ENCODE peak calls at places on chromosomes 11 and 22, in four cellular contexts. One of them, this sample, is unnamed.

GRCh38 chr11:122816701-122817100 is 21.6 kb upstream of the CRTAM start:
- DNase-seq in GM12878: no peak
- DNase-seq in HL-60: no peak
- DNase-seq in K562: no peak
- DNase-seq in this sample: no peak

GRCh38 chr11:77411238-77411637 is 62.7 kb downstream of the PAK1 start:
- DNase-seq in K562: no peak
- DNase-seq in GM12878: no peak
- DNase-seq in HL-60: peak; percentile 70
- DNase-seq in this sample: no peak

GRCh38 chr11:120134106-120134930 is 3.6 kb downstream of the TRIM29 start:
- DNase-seq in K562: no peak
- DNase-seq in HL-60: no peak
- DNase-seq in GM12878: no peak
- DNase-seq in this sample: no peak

GRCh38 chr22:36640106-36640672 is 63.4 kb downstream of the CACNG2 start:
- DNase-seq in K562: no peak
- DNase-seq in HL-60: no peak
- DNase-seq in GM12878: no peak
- DNase-seq in this sample: no peak

GRCh38 chr11:2203440-2204259 is 32.0 kb upstream of the TH start:
- DNase-seq in K562: peak; percentile 38
- DNase-seq in HL-60: no peak
- DNase-seq in GM12878: no peak
- DNase-seq in this sample: no peak

GRCh38 chr22:37739000-37739399 is 42.2 kb downstream of the TRIOBP start:
- DNase-seq in K562: no peak
- DNase-seq in HL-60: peak; percentile 52
- DNase-seq in GM12878: no peak
- DNase-seq in this sample: no peak

GRCh38 chr22:48098243-48098935 is 1335.9 kb downstream of the TBC1D22A start:
- DNase-seq in GM12878: peak; percentile 93
- DNase-seq in K562: no peak
- DNase-seq in HL-60: peak; percentile 42
- DNase-seq in this sample: peak; percentile 63

GRCh38 chr22:46613606-46613997 is 6.6 kb upstream of the GRAMD4 start:
- DNase-seq in K562: no peak
- DNase-seq in GM12878: peak; percentile 28
- DNase-seq in HL-60: peak; percentile 45
- DNase-seq in this sample: peak; percentile 59

GRCh38 chr11:117058761-117059233 is 39.4 kb downstream of the SIK3 start:
- DNase-seq in GM12878: no peak
- DNase-seq in K562: no peak
- DNase-seq in HL-60: no peak
- DNase-seq in this sample: no peak

GRCh38 chr11:126538071-126538470 is 182.6 kb downstream of the ST3GAL4 start:
- DNase-seq in GM12878: no peak
- DNase-seq in HL-60: no peak
- DNase-seq in K562: no peak
- DNase-seq in this sample: no peak

GRCh38 chr22:19622061-19622441 is 92.3 kb upstream of the SEPTIN5 start:
- DNase-seq in HL-60: no peak
- DNase-seq in GM12878: peak; percentile 40
- DNase-seq in K562: no peak
- DNase-seq in this sample: no peak

GRCh38 chr11:46295312-46295995 is 18.0 kb downstream of the CREB3L1 start:
- DNase-seq in HL-60: peak; percentile 13
- DNase-seq in K562: peak; percentile 96
- DNase-seq in GM12878: no peak
- DNase-seq in this sample: peak; percentile 92

GRCh38 chr11:1082728-1083620 is 8.3 kb downstream of the MUC2 start:
- DNase-seq in GM12878: no peak
- DNase-seq in K562: no peak
- DNase-seq in HL-60: no peak
- DNase-seq in this sample: no peak

GRCh38 chr22:49553518-49554295 is 274.0 kb downstream of the BRD1 start:
- DNase-seq in HL-60: no peak
- DNase-seq in K562: no peak
- DNase-seq in GM12878: no peak
- DNase-seq in this sample: no peak

GRCh38 chr11:100094121-100094865 is 592.8 kb upstream of the ARHGAP42 start:
- DNase-seq in K562: no peak
- DNase-seq in GM12878: no peak
- DNase-seq in HL-60: no peak
- DNase-seq in this sample: no peak

GRCh38 chr22:36331306-36331911 is 56.4 kb downstream of the MYH9 start:
- DNase-seq in HL-60: peak; percentile 95
- DNase-seq in K562: peak; percentile 62
- DNase-seq in GM12878: peak; percentile 81
- DNase-seq in this sample: peak; percentile 78

DNA sequence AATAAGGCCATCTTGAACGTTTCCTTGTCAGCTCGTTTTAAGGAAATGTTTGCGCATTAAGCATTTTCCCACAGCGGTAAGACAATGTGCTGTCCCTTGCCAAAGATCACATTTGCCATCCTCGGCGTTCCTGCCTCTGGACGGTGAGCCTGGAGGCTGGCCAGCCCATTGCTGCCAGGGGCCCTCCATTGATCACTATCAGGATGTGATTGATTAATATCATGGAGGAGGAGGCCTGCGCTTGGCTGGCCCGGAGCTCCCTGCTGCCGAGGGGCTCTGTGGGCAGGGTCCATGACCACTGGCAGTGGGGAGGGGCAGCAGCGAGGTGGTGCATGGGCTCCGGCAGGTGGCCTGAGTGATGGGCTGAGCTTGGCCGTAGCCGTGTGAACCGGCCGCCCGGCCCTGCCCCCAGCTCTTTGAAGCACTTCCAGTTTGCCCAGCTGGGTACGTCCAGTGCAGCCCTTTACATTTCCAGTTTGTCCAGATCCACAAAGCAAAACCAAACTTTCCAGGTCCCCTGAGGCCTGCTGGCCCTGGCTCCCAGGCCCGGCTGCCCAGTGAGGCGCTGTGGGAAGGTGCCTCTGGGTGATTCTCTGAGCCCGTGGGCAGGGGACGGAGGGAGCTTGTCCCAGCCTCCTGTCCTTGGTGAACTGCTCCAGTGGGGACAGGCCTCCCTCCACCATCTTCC is 49.5 kb upstream of the SMIM38 start:
- DNase-seq in GM12878: no peak
- DNase-seq in HL-60: no peak
- DNase-seq in K562: no peak
- DNase-seq in this sample: no peak
- TF ChIP-seq SPI1 in GM12878: no peak
- TF ChIP-seq SPI1 in HL-60: no peak
- TF ChIP-seq SPI1 in K562: no peak
- TF ChIP-seq SPI1 in this sample: no peak

GRCh38 chr11:57406337-57406904 is 16.0 kb upstream of the PRG2 start:
- DNase-seq in GM12878: peak; percentile 64
- DNase-seq in K562: no peak
- DNase-seq in HL-60: peak; percentile 72
- DNase-seq in this sample: no peak
- TF ChIP-seq SPI1 in GM12878: peak; percentile 5
- TF ChIP-seq SPI1 in K562: peak; percentile 34
- TF ChIP-seq SPI1 in HL-60: peak; percentile 89
- TF ChIP-seq SPI1 in this sample: peak; percentile 51

DNA sequence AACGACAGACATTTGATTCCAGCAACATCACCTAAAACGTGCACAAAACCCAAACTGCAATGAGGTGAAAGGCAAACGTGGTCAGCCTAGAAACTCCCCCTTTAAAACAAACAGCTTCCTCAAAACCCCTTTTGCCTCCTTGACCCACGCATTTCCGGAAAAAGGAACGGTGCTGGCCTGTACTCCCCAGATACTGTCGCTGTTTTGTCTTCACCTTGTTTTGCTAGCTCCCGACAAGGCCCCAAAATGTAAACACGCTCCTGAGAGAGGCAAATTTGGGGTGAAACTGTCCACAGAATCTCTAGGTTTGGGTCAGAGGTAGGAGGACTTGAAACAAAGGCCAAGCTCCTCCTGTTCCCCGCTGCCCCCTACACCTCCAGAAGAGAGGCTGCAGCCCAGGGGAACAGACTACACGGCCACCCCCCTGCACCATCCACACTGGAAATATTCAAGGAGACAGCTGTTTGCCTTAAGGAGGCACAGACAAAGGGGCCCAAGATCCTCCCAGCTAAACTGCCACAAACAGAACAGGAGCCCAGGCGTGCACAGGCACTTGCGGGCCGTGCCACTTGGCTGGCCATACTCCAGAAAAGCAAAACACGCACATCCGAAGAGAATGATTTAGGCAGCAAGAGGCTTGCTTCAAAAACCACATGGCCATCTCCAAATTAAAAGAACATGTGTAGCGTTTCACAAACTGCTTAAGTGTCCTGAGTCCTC is 160.6 kb upstream of the GRK3 start:
- DNase-seq in K562: peak; percentile 28
- DNase-seq in HL-60: peak; percentile 74
- DNase-seq in GM12878: no peak
- DNase-seq in this sample: no peak
- TF ChIP-seq SPI1 in K562: peak; percentile 29
- TF ChIP-seq SPI1 in HL-60: peak; percentile 39
- TF ChIP-seq SPI1 in GM12878: no peak
- TF ChIP-seq SPI1 in this sample: peak; percentile 5

GRCh38 chr22:39301108-39301507 is 18.3 kb downstream of the RPL3 start:
- DNase-seq in GM12878: no peak
- DNase-seq in HL-60: no peak
- DNase-seq in K562: no peak
- DNase-seq in this sample: no peak

GRCh38 chr22:39300198-39300830 is 19.1 kb downstream of the RPL3 start:
- DNase-seq in GM12878: no peak
- DNase-seq in K562: no peak
- DNase-seq in HL-60: peak; percentile 74
- DNase-seq in this sample: no peak

GRCh38 chr22:39301926-39302325 is 17.5 kb downstream of the RPL3 start:
- DNase-seq in GM12878: no peak
- DNase-seq in K562: no peak
- DNase-seq in HL-60: no peak
- DNase-seq in this sample: no peak

GRCh38 chr22:39298194-39298987 is 21.0 kb downstream of the RPL3 start:
- DNase-seq in HL-60: no peak
- DNase-seq in GM12878: no peak
- DNase-seq in K562: no peak
- DNase-seq in this sample: no peak

DNA sequence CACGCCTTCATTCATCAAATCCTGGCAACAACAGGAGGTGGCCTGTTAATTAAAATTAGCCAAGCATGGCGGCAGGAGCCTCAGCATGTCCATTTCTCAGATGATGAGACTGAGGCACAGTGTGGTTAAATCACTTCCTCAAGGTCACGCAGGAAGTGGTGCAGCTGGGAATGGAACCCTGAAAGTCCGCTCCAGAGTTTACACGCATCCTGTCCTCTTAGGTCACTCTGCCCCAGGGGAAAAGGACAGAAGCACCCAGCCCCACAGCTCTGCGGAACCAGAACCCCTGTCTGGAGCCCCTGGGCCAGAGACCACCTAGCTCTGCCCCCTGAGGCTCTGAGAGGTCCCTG is 19.6 kb downstream of the RPL3 start:
- DNase-seq in GM12878: peak; percentile 48
- DNase-seq in HL-60: no peak
- DNase-seq in K562: no peak
- DNase-seq in this sample: no peak
- TF ChIP-seq SPI1 in GM12878: peak; percentile 35
- TF ChIP-seq SPI1 in HL-60: peak; percentile 42
- TF ChIP-seq SPI1 in K562: peak; percentile 42
- TF ChIP-seq SPI1 in this sample: peak; percentile 64

DNA sequence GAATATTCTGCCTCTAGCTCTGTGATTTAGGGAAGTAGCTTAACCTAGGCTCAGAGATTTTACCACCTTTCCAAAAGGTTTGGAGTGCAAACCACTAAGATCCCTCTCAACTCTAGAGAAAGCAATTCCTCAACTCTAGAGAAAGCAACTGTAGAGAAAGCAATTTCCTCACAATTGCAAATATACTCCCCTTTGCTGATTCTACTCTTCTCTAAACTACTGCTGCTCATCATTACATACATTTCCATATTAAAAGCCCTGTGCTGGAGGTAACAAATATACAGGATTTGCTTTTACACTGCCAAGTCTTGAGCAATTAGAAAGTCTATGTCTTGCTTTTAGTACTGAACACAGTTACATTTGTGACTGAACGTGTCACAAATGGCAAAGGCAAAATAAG is 48.2 kb downstream of the ALG9 start:
- DNase-seq in GM12878: no peak
- DNase-seq in HL-60: no peak
- DNase-seq in K562: no peak
- DNase-seq in this sample: no peak
- TF ChIP-seq SPI1 in GM12878: no peak
- TF ChIP-seq SPI1 in HL-60: no peak
- TF ChIP-seq SPI1 in K562: no peak
- TF ChIP-seq SPI1 in this sample: no peak

GRCh38 chr11:63882555-63883242 is 34.3 kb downstream of the RCOR2 start:
- DNase-seq in K562: no peak
- DNase-seq in GM12878: no peak
- DNase-seq in HL-60: peak; percentile 97
- DNase-seq in this sample: no peak
- TF ChIP-seq SPI1 in K562: no peak
- TF ChIP-seq SPI1 in GM12878: no peak
- TF ChIP-seq SPI1 in HL-60: peak; percentile 58
- TF ChIP-seq SPI1 in this sample: no peak